ENCODE peak calls at places on chromosome 4, in four cellular contexts. One of them, this sample, is unnamed.

GRCh38 chr4:39636786-39637185 is 1.9 kb downstream of the SMIM14 start:
- DNase-seq in IMR-90: peak; percentile 31
- DNase-seq in H1: no peak
- DNase-seq in mesendoderm: no peak
- DNase-seq in this sample: no peak

GRCh38 chr4:1842339-1842895 is 13.5 kb downstream of the LETM1 start:
- DNase-seq in mesendoderm: no peak
- DNase-seq in H1: no peak
- DNase-seq in IMR-90: no peak
- DNase-seq in this sample: peak; percentile 51

GRCh38 chr4:38673109-38673978 is 9.3 kb downstream of the KLF3 start:
- DNase-seq in mesendoderm: no peak
- DNase-seq in H1: no peak
- DNase-seq in IMR-90: no peak
- DNase-seq in this sample: peak; percentile 46

GRCh38 chr4:133188433-133189175 is 39.5 kb downstream of the PCDH10 start:
- DNase-seq in H1: no peak
- DNase-seq in mesendoderm: no peak
- DNase-seq in IMR-90: no peak
- DNase-seq in this sample: no peak

GRCh38 chr4:80189581-80189955 is 7.7 kb upstream of the PRDM8 start:
- DNase-seq in H1: no peak
- DNase-seq in mesendoderm: no peak
- DNase-seq in IMR-90: no peak
- DNase-seq in this sample: no peak

GRCh38 chr4:72842323-72842722 is 227.2 kb downstream of the COX18 start:
- DNase-seq in H1: no peak
- DNase-seq in mesendoderm: no peak
- DNase-seq in IMR-90: no peak
- DNase-seq in this sample: no peak

GRCh38 chr4:185840201-185840600 is 28.2 kb upstream of the SORBS2 start:
- DNase-seq in H1: no peak
- DNase-seq in mesendoderm: no peak
- DNase-seq in IMR-90: peak; percentile 33
- DNase-seq in this sample: no peak

GRCh38 chr4:78038704-78039103 is 18.4 kb upstream of the FRAS1 start:
- DNase-seq in mesendoderm: peak; percentile 47
- DNase-seq in H1: no peak
- DNase-seq in IMR-90: no peak
- DNase-seq in this sample: no peak

GRCh38 chr4:40333921-40334352 is 1.2 kb upstream of the CHRNA9 start:
- DNase-seq in mesendoderm: peak; percentile 83
- DNase-seq in IMR-90: peak; percentile 76
- DNase-seq in H1: no peak
- DNase-seq in this sample: no peak

GRCh38 chr4:37892641-37893040 is 1.8 kb downstream of the TBC1D1 start:
- DNase-seq in H1: no peak
- DNase-seq in mesendoderm: no peak
- DNase-seq in IMR-90: no peak
- DNase-seq in this sample: no peak

GRCh38 chr4:144310535-144310934 is 170.0 kb upstream of the GYPA start:
- DNase-seq in H1: no peak
- DNase-seq in mesendoderm: no peak
- DNase-seq in IMR-90: no peak
- DNase-seq in this sample: no peak

GRCh38 chr4:36196145-36196925 is 48.0 kb downstream of the ARAP2 start:
- DNase-seq in H1: no peak
- DNase-seq in IMR-90: no peak
- DNase-seq in mesendoderm: no peak
- DNase-seq in this sample: no peak

GRCh38 chr4:31015123-31015522 is 295.0 kb downstream of the PCDH7 start:
- DNase-seq in mesendoderm: no peak
- DNase-seq in IMR-90: no peak
- DNase-seq in H1: no peak
- DNase-seq in this sample: no peak

GRCh38 chr4:140038031-140038533 is 115.9 kb downstream of the MAML3 start:
- DNase-seq in IMR-90: peak; percentile 71
- DNase-seq in mesendoderm: no peak
- DNase-seq in H1: no peak
- DNase-seq in this sample: no peak

GRCh38 chr4:140213736-140214135 is 59.8 kb upstream of the MAML3 start:
- DNase-seq in mesendoderm: peak; percentile 49
- DNase-seq in IMR-90: peak; percentile 66
- DNase-seq in H1: no peak
- DNase-seq in this sample: no peak

GRCh38 chr4:10032625-10033024 is 11.3 kb upstream of the SLC2A9 start:
- DNase-seq in H1: no peak
- DNase-seq in IMR-90: peak; percentile 75
- DNase-seq in mesendoderm: no peak
- DNase-seq in this sample: peak; percentile 3

GRCh38 chr4:49516796-49517195 is 530.7 kb downstream of the CWH43 start:
- DNase-seq in H1: no peak
- DNase-seq in IMR-90: no peak
- DNase-seq in mesendoderm: no peak
- DNase-seq in this sample: no peak

GRCh38 chr4:10897076-10897475 is 212.5 kb upstream of the CLNK start:
- DNase-seq in mesendoderm: no peak
- DNase-seq in IMR-90: no peak
- DNase-seq in H1: no peak
- DNase-seq in this sample: no peak

GRCh38 chr4:153090670-153091385 is 113.4 kb upstream of the TRIM2 start:
- DNase-seq in H1: no peak
- DNase-seq in IMR-90: no peak
- DNase-seq in mesendoderm: no peak
- DNase-seq in this sample: peak; percentile 15

GRCh38 chr4:67437974-67438713 is 107.2 kb downstream of the CENPC start:
- DNase-seq in H1: no peak
- DNase-seq in mesendoderm: no peak
- DNase-seq in IMR-90: peak; percentile 85
- DNase-seq in this sample: no peak

GRCh38 chr4:98068495-98068894 is 74.8 kb downstream of the STPG2 start:
- DNase-seq in H1: no peak
- DNase-seq in IMR-90: no peak
- DNase-seq in mesendoderm: no peak
- DNase-seq in this sample: no peak
- H3K56ac ChIP-seq in H1: no peak overlapping the region
- H3K56ac ChIP-seq in IMR-90: no peak overlapping the region
- H3K56ac ChIP-seq in mesendoderm: no peak overlapping the region
- H3K56ac ChIP-seq in this sample: no peak overlapping the region

GRCh38 chr4:154838694-154839093 is 57.6 kb downstream of the RBM46 start:
- DNase-seq in H1: no peak
- DNase-seq in IMR-90: no peak
- DNase-seq in mesendoderm: no peak
- DNase-seq in this sample: no peak
- H3K56ac ChIP-seq in H1: no peak overlapping the region
- H3K56ac ChIP-seq in IMR-90: no peak overlapping the region
- H3K56ac ChIP-seq in mesendoderm: no peak overlapping the region
- H3K56ac ChIP-seq in this sample: no peak overlapping the region

GRCh38 chr4:54414545-54414944 is 185.5 kb downstream of the PDGFRA start:
- DNase-seq in H1: no peak
- DNase-seq in IMR-90: no peak
- DNase-seq in mesendoderm: no peak
- DNase-seq in this sample: no peak

GRCh38 chr4:54423066-54423465 is 194.0 kb downstream of the PDGFRA start:
- DNase-seq in H1: no peak
- DNase-seq in mesendoderm: no peak
- DNase-seq in IMR-90: peak; percentile 59
- DNase-seq in this sample: no peak

GRCh38 chr4:54418468-54418867 is 189.4 kb downstream of the PDGFRA start:
- DNase-seq in IMR-90: no peak
- DNase-seq in mesendoderm: no peak
- DNase-seq in H1: no peak
- DNase-seq in this sample: no peak
- H3K56ac ChIP-seq in IMR-90: no peak overlapping the region
- H3K56ac ChIP-seq in mesendoderm: no peak overlapping the region
- H3K56ac ChIP-seq in H1: no peak overlapping the region
- H3K56ac ChIP-seq in this sample: no peak overlapping the region

GRCh38 chr4:8129136-8129535 is 29.5 kb downstream of the ABLIM2 start:
- DNase-seq in H1: no peak
- DNase-seq in IMR-90: no peak
- DNase-seq in mesendoderm: no peak
- DNase-seq in this sample: no peak
- H3K56ac ChIP-seq in H1: no peak overlapping the region
- H3K56ac ChIP-seq in IMR-90: no peak overlapping the region
- H3K56ac ChIP-seq in mesendoderm: no peak overlapping the region
- H3K56ac ChIP-seq in this sample: no peak overlapping the region

GRCh38 chr4:166902941-166903340 is 331.4 kb downstream of the SPOCK3 start:
- DNase-seq in IMR-90: no peak
- DNase-seq in mesendoderm: no peak
- DNase-seq in H1: no peak
- DNase-seq in this sample: no peak
- H3K56ac ChIP-seq in IMR-90: no peak overlapping the region
- H3K56ac ChIP-seq in mesendoderm: no peak overlapping the region
- H3K56ac ChIP-seq in H1: no peak overlapping the region
- H3K56ac ChIP-seq in this sample: no peak overlapping the region

DNA sequence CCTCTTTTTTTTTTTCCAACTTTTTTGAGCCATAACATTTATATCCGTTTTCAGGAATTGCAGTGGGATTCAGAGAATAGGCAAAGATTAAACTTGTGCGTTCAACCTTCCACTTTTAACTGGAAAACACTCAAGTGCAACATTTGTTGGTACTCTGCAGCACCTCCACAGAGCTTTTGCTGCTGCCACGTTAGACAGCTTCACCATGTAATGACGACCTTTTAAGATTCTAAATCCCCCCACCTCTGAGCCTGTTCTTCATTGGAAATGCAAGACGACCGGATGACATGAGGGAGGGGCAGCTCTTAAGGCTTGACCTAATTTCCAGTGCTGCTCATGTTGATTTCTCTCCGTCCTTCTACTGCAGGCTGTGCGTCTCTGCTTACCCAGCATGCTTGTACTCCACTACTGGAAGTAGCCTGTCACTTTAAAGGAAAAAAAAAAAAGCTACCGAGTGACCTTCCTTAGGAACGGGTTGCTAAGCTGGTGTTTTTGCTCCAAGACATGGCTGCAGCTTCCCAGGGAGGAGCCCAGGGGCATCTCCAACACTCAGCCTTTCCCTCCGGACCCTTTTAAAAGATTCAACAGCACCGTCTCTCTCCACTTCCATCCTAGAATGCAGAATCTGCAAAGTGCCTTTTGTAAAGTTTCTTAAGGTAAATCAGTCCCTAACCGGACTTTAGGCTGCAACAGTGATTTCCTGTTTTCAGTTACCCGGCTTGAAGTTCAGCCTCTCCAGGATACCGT is at the start of gene CC2D2A:
- DNase-seq in mesendoderm: peak; percentile 87
- DNase-seq in H1: no peak
- DNase-seq in IMR-90: peak; percentile 69
- DNase-seq in this sample: peak; percentile 46
- H3K56ac ChIP-seq in mesendoderm: peak within 1 kb of the TSS; percentile 78
- H3K56ac ChIP-seq in H1: no peak within 1 kb of the TSS
- H3K56ac ChIP-seq in IMR-90: peak within 1 kb of the TSS; percentile 45
- H3K56ac ChIP-seq in this sample: no peak within 1 kb of the TSS

GRCh38 chr4:114273246-114273645 is 293.8 kb upstream of the ARSJ start:
- DNase-seq in mesendoderm: no peak
- DNase-seq in IMR-90: no peak
- DNase-seq in H1: no peak
- DNase-seq in this sample: no peak
- H3K56ac ChIP-seq in mesendoderm: no peak overlapping the region
- H3K56ac ChIP-seq in IMR-90: peak overlapping the region; percentile 24
- H3K56ac ChIP-seq in H1: no peak overlapping the region
- H3K56ac ChIP-seq in this sample: no peak overlapping the region

GRCh38 chr4:21992330-21992729 is 43.8 kb upstream of the KCNIP4 start:
- DNase-seq in mesendoderm: no peak
- DNase-seq in H1: no peak
- DNase-seq in IMR-90: no peak
- DNase-seq in this sample: no peak

GRCh38 chr4:21991050-21991449 is 42.5 kb upstream of the KCNIP4 start:
- DNase-seq in IMR-90: peak; percentile 5
- DNase-seq in H1: no peak
- DNase-seq in mesendoderm: no peak
- DNase-seq in this sample: no peak

GRCh38 chr4:21986312-21986711 is 37.7 kb upstream of the KCNIP4 start:
- DNase-seq in H1: no peak
- DNase-seq in IMR-90: no peak
- DNase-seq in mesendoderm: no peak
- DNase-seq in this sample: no peak

GRCh38 chr4:21991537-21991936 is 43.0 kb upstream of the KCNIP4 start:
- DNase-seq in mesendoderm: no peak
- DNase-seq in IMR-90: no peak
- DNase-seq in H1: no peak
- DNase-seq in this sample: no peak
- H3K56ac ChIP-seq in mesendoderm: no peak overlapping the region
- H3K56ac ChIP-seq in IMR-90: no peak overlapping the region
- H3K56ac ChIP-seq in H1: no peak overlapping the region
- H3K56ac ChIP-seq in this sample: no peak overlapping the region

This sample was measured in H9.